ENCODE peak calls at places on chromosomes 16 and 17, in six cellular contexts. O is NCI-H1092 treated with DMSO at 0.1 percent for 48 hours; X is stimulated activated naive B cell treated with anti-CD40 and anti-IgM and Interleukin-4, amounts not matched to agents 10 μg/mL and 1 μg/mL and 100 μg/mL, for 72 hours; E is coronary artery; Y is breast epithelium; H is AG09309. S is an unnamed sample.

GRCh38 chr17:79145548-79145947 is 70.9 kb downstream of the ENGASE start:
- DNase-seq in O (no peak), X (no peak), E (no peak), Y (no peak), H (no peak), S (no peak)

GRCh38 chr16:401468-402348 is at the start of gene DECR2:
- DNase-seq in O (peak; percentile 89), X (peak; percentile 90), E (peak; percentile 97), Y (peak; percentile 95), H (no peak), S (peak; percentile 99)

GRCh38 chr17:50144845-50145531 is 5.5 kb downstream of the PPP1R9B start:
- DNase-seq in O (no peak), X (no peak), E (no peak), Y (no peak), H (no peak), S (no peak)

GRCh38 chr17:48052956-48053757 is 5.0 kb downstream of the NFE2L1 start:
- DNase-seq in O (peak; percentile 66), X (no peak), E (no peak), Y (peak; percentile 65), H (no peak), S (no peak)

GRCh38 chr16:81473066-81473488 is 28.5 kb downstream of the CMIP start:
- DNase-seq in O (no peak), X (no peak), E (no peak), Y (no peak), H (no peak), S (no peak)

GRCh38 chr16:73066321-73066926 is 18.5 kb upstream of the ZFHX3 start:
- DNase-seq in O (no peak), X (no peak), E (peak; percentile 75), Y (no peak), H (no peak), S (no peak)

GRCh38 chr16:89764711-89765201 is 43.4 kb downstream of the ZNF276 start:
- DNase-seq in O (no peak), X (peak; percentile 67), E (no peak), Y (peak; percentile 56), H (no peak), S (peak; percentile 85)

GRCh38 chr17:31842416-31843381 is 16.3 kb downstream of the COPRS start:
- DNase-seq in O (peak; percentile 69), X (peak; percentile 53), E (peak; percentile 81), Y (peak; percentile 60), H (no peak), S (peak; percentile 76)

GRCh38 chr17:82297280-82297803 is 20.1 kb downstream of the CD7 start:
- DNase-seq in O (peak; percentile 50), X (peak; percentile 87), E (peak; percentile 89), Y (peak; percentile 96), H (no peak), S (peak; percentile 82)

GRCh38 chr17:73340093-73340596 is 28.3 kb upstream of the CDC42EP4 start:
- DNase-seq in O (no peak), X (no peak), E (no peak), Y (peak; percentile 52), H (peak; percentile 83), S (no peak)

GRCh38 chr16:31072540-31073072 is 1.4 kb downstream of the ZNF668 start:
- DNase-seq in O (no peak), X (no peak), E (no peak), Y (no peak), H (no peak), S (no peak)

GRCh38 chr16:23403547-23403946 is 49.4 kb downstream of the COG7 start:
- DNase-seq in O (no peak), X (no peak), E (no peak), Y (no peak), H (no peak), S (no peak)

GRCh38 chr17:66676421-66676820 is 158.5 kb upstream of the CACNG5 start:
- DNase-seq in O (no peak), X (no peak), E (no peak), Y (peak; percentile 86), H (no peak), S (no peak)

GRCh38 chr17:71938340-71939010 is 182.3 kb upstream of the SOX9 start:
- DNase-seq in O (no peak), X (no peak), E (no peak), Y (no peak), H (no peak), S (no peak)

GRCh38 chr17:63542942-63543821 is 7.1 kb upstream of the DCAF7 start:
- DNase-seq in O (no peak), X (no peak), E (peak; percentile 63), Y (no peak), H (no peak), S (no peak)

GRCh38 chr16:53191413-53191812 is 136.6 kb downstream of the CHD9 start:
- DNase-seq in O (no peak), X (no peak), E (no peak), Y (no peak), H (no peak), S (no peak)

GRCh38 chr17:31856750-31857149 is 2.3 kb downstream of the COPRS start:
- DNase-seq in O (no peak), X (no peak), E (no peak), Y (no peak), H (no peak), S (no peak)

GRCh38 chr17:38465420-38466345 is 37.4 kb downstream of the ARHGAP23 start:
- DNase-seq in O (no peak), X (no peak), E (peak; percentile 95), Y (peak; percentile 84), H (no peak), S (peak; percentile 34)

GRCh38 chr17:72926171-72926570 is 166.3 kb downstream of the SLC39A11 start:
- DNase-seq in O (no peak), X (no peak), E (no peak), Y (no peak), H (no peak), S (no peak)

GRCh38 chr17:40313660-40314556 is 4.9 kb downstream of the RARA start:
- DNase-seq in O (peak; percentile 92), X (no peak), E (no peak), Y (no peak), H (no peak), S (peak; percentile 3)

GRCh38 chr17:12691173-12691572 is 25.5 kb downstream of the MYOCD start:
- DNase-seq in O (no peak), X (no peak), E (peak; percentile 89), Y (no peak), H (peak; percentile 32), S (no peak)

GRCh38 chr17:50696365-50696879 is 11.3 kb downstream of the ANKRD40 start:
- DNase-seq in O (no peak), X (no peak), E (no peak), Y (no peak), H (no peak), S (no peak)

GRCh38 chr17:78001182-78001581 is 42.7 kb downstream of the TNRC6C start:
- DNase-seq in O (no peak), X (no peak), E (no peak), Y (no peak), H (no peak), S (no peak)

GRCh38 chr17:47207143-47208067 is 1.7 kb upstream of the MYL4 start:
- DNase-seq in O (no peak), X (no peak), E (no peak), Y (no peak), H (no peak), S (no peak)